ENCODE peak calls at places on chromosomes 6 and 20, in nine cellular contexts. X is stimulated activated CD4-positive, alpha-beta T cell treated with anti-CD3 and anti-CD28 coated beads, Interleukin-12 subunit alpha, Interleukin-12 subunit beta, amount 100 ng/mL, for 48 hours; G is AG08396; S is fibroblast of lung; Q is NCI-H748 treated with DMSO at 0.1 percent for 48 hours; K is SHP77 treated with DMSO at 0.1 percent for 48 hours; O is progenitor cell of endocrine pancreas; T is pons; I is stromal cell of bone marrow. M is an unnamed sample.

GRCh38 chr6:130459316-130459715 is 93.5 kb downstream of the TMEM200A start:
- DNase-seq in S (no peak), Q (no peak), K (no peak), T (no peak), I (no peak), O (no peak), X (no peak), G (no peak), M (no peak)

GRCh38 chr20:47743671-47744070 is 41.6 kb downstream of the SULF2 start:
- DNase-seq in O (no peak), G (no peak), Q (no peak), S (no peak), I (no peak), T (no peak), K (no peak), X (no peak), M (no peak)

GRCh38 chr20:39049684-39050554 is 87.8 kb downstream of the DHX35 start:
- DNase-seq in X (peak; percentile 68), I (peak; percentile 28), G (peak; percentile 87), T (peak; percentile 56), K (peak; percentile 25), O (peak; percentile 76), Q (peak; percentile 33), S (peak; percentile 62), M (peak; percentile 62)

GRCh38 chr6:85008311-85009015 is 244.1 kb upstream of the TBX18 start:
- DNase-seq in G (no peak), I (peak; percentile 64), O (no peak), S (peak; percentile 64), X (no peak), T (peak; percentile 17), K (no peak), Q (no peak), M (no peak)

GRCh38 chr6:163507965-163508364 is 93.4 kb downstream of the QKI start:
- DNase-seq in K (no peak), G (no peak), O (no peak), X (no peak), I (no peak), S (peak; percentile 27), Q (no peak), T (no peak), M (no peak)

GRCh38 chr20:62719250-62719945 is 10.8 kb downstream of the NTSR1 start:
- DNase-seq in O (no peak), X (no peak), Q (no peak), G (no peak), S (no peak), T (no peak), K (no peak), I (no peak), M (no peak)

GRCh38 chr6:3726421-3726820 is 25.1 kb downstream of the PXDC1 start:
- DNase-seq in K (no peak), T (no peak), I (no peak), Q (no peak), O (no peak), X (no peak), S (no peak), G (no peak), M (no peak)

GRCh38 chr6:167576050-167576741 is 250.5 kb upstream of the AFDN start:
- DNase-seq in T (no peak), O (no peak), G (no peak), X (no peak), S (no peak), I (no peak), K (no peak), Q (no peak), M (no peak)

GRCh38 chr6:32932132-32932868 is 8.5 kb downstream of the HLA-DMB start:
- DNase-seq in T (no peak), S (peak; percentile 21), K (no peak), O (no peak), G (peak; percentile 30), I (no peak), X (no peak), Q (no peak), M (no peak)

GRCh38 chr20:49868964-49869363 is 46.4 kb downstream of the SPATA2 start:
- DNase-seq in G (no peak), X (no peak), I (no peak), Q (no peak), S (no peak), T (no peak), K (no peak), O (no peak), M (no peak)

GRCh38 chr6:53671111-53671510 is 5.6 kb upstream of the KLHL31 start:
- DNase-seq in I (no peak), S (peak; percentile 11), K (no peak), Q (no peak), O (no peak), G (no peak), T (no peak), X (no peak), M (no peak)

GRCh38 chr20:46088409-46089075 is 1.2 kb downstream of the NCOA5 start:
- DNase-seq in K (no peak), T (peak; percentile 43), G (peak; percentile 16), X (no peak), Q (no peak), O (no peak), I (no peak), S (peak; percentile 12), M (no peak)

GRCh38 chr6:40395698-40396076 is 191.5 kb downstream of the LRFN2 start:
- DNase-seq in O (no peak), X (no peak), K (no peak), G (no peak), Q (no peak), S (no peak), I (no peak), T (no peak), M (no peak)

GRCh38 chr6:25774120-25774730 is 19.7 kb downstream of the SLC17A4 start:
- DNase-seq in X (no peak), S (no peak), K (no peak), Q (peak; percentile 3), G (no peak), O (no peak), I (no peak), T (no peak), M (no peak)

GRCh38 chr20:62728781-62729300 is 20.2 kb downstream of the NTSR1 start:
- DNase-seq in G (no peak), I (no peak), X (no peak), K (no peak), S (no peak), Q (no peak), O (no peak), T (no peak), M (no peak)

GRCh38 chr6:20575125-20575524 is 40.9 kb downstream of the CDKAL1 start:
- DNase-seq in O (no peak), S (no peak), G (no peak), Q (peak; percentile 75), X (no peak), T (no peak), K (no peak), I (no peak), M (peak; percentile 24)

GRCh38 chr20:34403908-34404307 is 40.8 kb downstream of the ITCH start:
- DNase-seq in O (no peak), I (no peak), T (no peak), K (no peak), G (no peak), X (no peak), Q (no peak), S (no peak), M (no peak)

GRCh38 chr20:4341804-4342560 is 326.6 kb upstream of the RNF24 start:
- DNase-seq in O (no peak), Q (no peak), I (peak; percentile 45), G (peak; percentile 62), T (no peak), S (peak; percentile 63), X (no peak), K (no peak), M (no peak)